ENCODE peak calls at places on chromosomes 2 and 18, in six cellular contexts. U is memory B cell; C is AG04450; B is NCI-H345; T is naive thymus-derived CD8-positive, alpha-beta T cell; P is stimulated activated CD4-positive, alpha-beta T cell treated with anti-CD3 and anti-CD28 coated beads, TNF-alpha, amount 100 ng/mL, for 4 hours. R is an unnamed sample.

GRCh38 chr2:100978582-100979051 is 23.5 kb upstream of the RPL31 start:
- DNase-seq in T (no peak), P (no peak), U (no peak), B (no peak), C (peak; percentile 51), R (no peak)

GRCh38 chr2:54942373-54942772 is 107.9 kb downstream of the RTN4 start:
- DNase-seq in U (no peak), P (no peak), T (no peak), B (no peak), C (no peak), R (no peak)

GRCh38 chr2:149586898-149587219 is 716 bp downstream of the MMADHC start:
- DNase-seq in U (no peak), C (no peak), T (no peak), P (no peak), B (no peak), R (no peak)

GRCh38 chr2:10432315-10433181 is 15.6 kb downstream of the ODC1 start:
- DNase-seq in B (no peak), U (no peak), C (no peak), T (no peak), P (no peak), R (no peak)

GRCh38 chr2:119371111-119371510 is 4.3 kb downstream of the DBI start:
- DNase-seq in T (no peak), U (no peak), P (no peak), C (no peak), B (no peak), R (no peak)

GRCh38 chr18:32911660-32912284 is 138.9 kb upstream of the KLHL14 start:
- DNase-seq in P (no peak), T (no peak), C (no peak), U (no peak), B (no peak), R (no peak)

GRCh38 chr2:715847-716573 is 38.8 kb upstream of the TMEM18 start:
- DNase-seq in C (no peak), P (no peak), B (peak; percentile 27), U (no peak), T (no peak), R (no peak)

GRCh38 chr2:26988165-26988879 is 17.9 kb downstream of the MAPRE3 start:
- DNase-seq in C (no peak), U (no peak), T (no peak), P (no peak), B (no peak), R (no peak)

GRCh38 chr18:44742741-44743311 is 62.1 kb downstream of the SETBP1 start:
- DNase-seq in P (no peak), B (peak; percentile 73), C (peak; percentile 4), T (no peak), U (no peak), R (no peak)

GRCh38 chr2:133747965-133748700 is 179.9 kb upstream of the NCKAP5 start:
- DNase-seq in C (peak; percentile 18), T (no peak), P (no peak), B (no peak), U (no peak), R (no peak)

GRCh38 chr2:230011617-230012016 is 57.1 kb downstream of the SLC16A14 start:
- DNase-seq in T (no peak), P (no peak), B (no peak), C (peak; percentile 52), U (no peak), R (no peak)

GRCh38 chr18:48728204-48728833 is 189.5 kb downstream of the CTIF start:
- DNase-seq in T (no peak), C (peak; percentile 88), B (no peak), U (no peak), P (no peak), R (peak; percentile 85)

GRCh38 chr2:16134436-16135165 is 194.3 kb downstream of the MYCN start:
- DNase-seq in B (no peak), P (no peak), U (no peak), C (no peak), T (no peak), R (no peak)

R was measured in HS-27A.